ENCODE peak calls at places on chromosome 12, in five cellular contexts. Q is foreskin fibroblast, E is NCI-H1417, N is uterus, P is endothelial cell of umbilical vein. Z is an unnamed sample.

GRCh38 chr12:48988030-48988649 is 10.0 kb downstream of the WNT1 start:
- DNase-seq in Q (no peak), E (peak), N (no peak), P (peak), Z (no peak)

GRCh38 chr12:87618199-87618598 is 411.0 kb downstream of the C12orf50 start:
- DNase-seq in Q (peak), E (no peak), N (no peak), P (no peak), Z (no peak)

GRCh38 chr12:123139926-123140674 is 10.8 kb downstream of the PITPNM2 start:
- DNase-seq in Q (peak), E (peak), N (peak), P (peak), Z (peak)

GRCh38 chr12:114481200-114481535 is 75.2 kb upstream of the TBX5 start:
- DNase-seq in Q (no peak), E (no peak), N (no peak), P (no peak), Z (no peak)

GRCh38 chr12:38850463-38850862 is 54.9 kb downstream of the CPNE8 start:
- DNase-seq in Q (peak), E (no peak), N (no peak), P (no peak), Z (no peak)

GRCh38 chr12:11686135-11686534 is 36.7 kb downstream of the ETV6 start:
- DNase-seq in Q (no peak), E (peak), N (no peak), P (no peak), Z (no peak)

GRCh38 chr12:106769546-106769945 is 4.9 kb upstream of the RIC8B start:
- DNase-seq in Q (no peak), E (no peak), N (no peak), P (no peak), Z (no peak)

GRCh38 chr12:62581288-62582064 is 114.8 kb downstream of the MON2 start:
- DNase-seq in Q (peak), E (peak), N (no peak), P (peak), Z (no peak)

GRCh38 chr12:56634242-56634836 is 4.2 kb upstream of the BAZ2A start:
- DNase-seq in Q (no peak), E (peak), N (peak), P (peak), Z (peak)

GRCh38 chr12:62292761-62293446 is 32.7 kb downstream of the USP15 start:
- DNase-seq in Q (no peak), E (no peak), N (no peak), P (no peak), Z (no peak)

GRCh38 chr12:58252914-58253313 is 311.5 kb downstream of the ATP23 start:
- DNase-seq in Q (no peak), E (no peak), N (no peak), P (no peak), Z (no peak)

GRCh38 chr12:102950950-102951490 is 6.5 kb upstream of the ASCL1 start:
- DNase-seq in Q (no peak), E (peak), N (no peak), P (no peak), Z (no peak)

GRCh38 chr12:34399631-34400422 is 377.5 kb downstream of the ALG10 start:
- DNase-seq in Q (no peak), E (no peak), N (peak), P (no peak), Z (peak)

GRCh38 chr12:28121899-28122655 is 68.2 kb upstream of the CCDC91 start:
- DNase-seq in Q (no peak), E (no peak), N (no peak), P (no peak), Z (no peak)

GRCh38 chr12:524167-524951 is 64.6 kb downstream of the B4GALNT3 start:
- DNase-seq in Q (no peak), E (no peak), N (no peak), P (peak), Z (no peak)

GRCh38 chr12:67483871-67484554 is 164.5 kb upstream of the DYRK2 start:
- DNase-seq in Q (no peak), E (no peak), N (no peak), P (no peak), Z (no peak)

GRCh38 chr12:33825986-33826602 is 196.2 kb upstream of the ALG10 start:
- DNase-seq in Q (no peak), E (peak), N (no peak), P (no peak), Z (no peak)

GRCh38 chr12:117596968-117597367 is 235.5 kb upstream of the NOS1 start:
- DNase-seq in Q (no peak), E (peak), N (no peak), P (no peak), Z (no peak)

GRCh38 chr12:25904442-25904841 is 54.0 kb upstream of the RASSF8 start:
- DNase-seq in Q (peak), E (no peak), N (no peak), P (no peak), Z (no peak)

GRCh38 chr12:42237052-42237852 is 796 bp downstream of the YAF2 start:
- DNase-seq in Q (peak), E (peak), N (peak), P (peak), Z (peak)

GRCh38 chr12:5889381-5890047 is 55.5 kb downstream of the ANO2 start:
- DNase-seq in Q (no peak), E (no peak), N (no peak), P (no peak), Z (no peak)

GRCh38 chr12:28872654-28873268 is 276.3 kb upstream of the FAR2 start:
- DNase-seq in Q (peak), E (peak), N (peak), P (peak), Z (no peak)

GRCh38 chr12:99087278-99087677 is 442.2 kb downstream of the APAF1 start:
- DNase-seq in Q (no peak), E (peak), N (no peak), P (no peak), Z (no peak)

GRCh38 chr12:123387508-123388217 is 3.7 kb downstream of the KMT5A start:
- DNase-seq in Q (no peak), E (no peak), N (no peak), P (peak), Z (no peak)

GRCh38 chr12:46965880-46966279 is 113.5 kb upstream of the PCED1B start:
- DNase-seq in Q (no peak), E (peak), N (no peak), P (no peak), Z (no peak)

GRCh38 chr12:129614221-129614885 is 289.5 kb downstream of the TMEM132D start:
- DNase-seq in Q (no peak), E (peak), N (no peak), P (no peak), Z (no peak)

GRCh38 chr12:51972849-51973273 is 21.4 kb downstream of the ACVR1B start:
- DNase-seq in Q (no peak), E (no peak), N (peak), P (peak), Z (no peak)

GRCh38 chr12:119682635-119683340 is 14.9 kb downstream of the PRKAB1 start:
- DNase-seq in Q (no peak), E (no peak), N (no peak), P (no peak), Z (no peak)

GRCh38 chr12:13390921-13391320 is 194.4 kb downstream of the EMP1 start:
- DNase-seq in Q (no peak), E (no peak), N (no peak), P (no peak), Z (no peak)

GRCh38 chr12:88706286-88706685 is 126.0 kb upstream of the KITLG start:
- DNase-seq in Q (peak), E (no peak), N (no peak), P (peak), Z (no peak)

GRCh38 chr12:5220835-5221234 is 177.2 kb downstream of the KCNA5 start:
- DNase-seq in Q (no peak), E (no peak), N (no peak), P (no peak), Z (no peak)

GRCh38 chr12:111037047-111037446 is 116.7 kb upstream of the MYL2 start:
- DNase-seq in Q (no peak), E (no peak), N (no peak), P (no peak), Z (no peak)

GRCh38 chr12:68835333-68835908 is 27.4 kb downstream of the MDM2 start:
- DNase-seq in Q (no peak), E (no peak), N (no peak), P (no peak), Z (no peak)

GRCh38 chr12:57657744-57658143 is 24.7 kb upstream of the B4GALNT1 start:
- DNase-seq in Q (no peak), E (no peak), N (no peak), P (no peak), Z (no peak)

GRCh38 chr12:116878567-116879508 is 2.4 kb downstream of the HRK start:
- DNase-seq in Q (no peak), E (no peak), N (no peak), P (no peak), Z (no peak)

GRCh38 chr12:125356111-125356510 is 290.9 kb downstream of the AACS start:
- DNase-seq in Q (no peak), E (no peak), N (no peak), P (no peak), Z (no peak)

GRCh38 chr12:103160622-103161021 is 203.1 kb downstream of the ASCL1 start:
- DNase-seq in Q (no peak), E (no peak), N (no peak), P (no peak), Z (no peak)